ENCODE peak calls at places on chromosomes 4 and X, in seven cellular contexts. L, H, Y, N, S, W and A are unnamed samples.

GRCh38 chr4:87050596-87050995 is 115.8 kb downstream of the AFF1 start:
- DNase-seq in Y (no peak), N (no peak), L (no peak), W (no peak), S (no peak), H (no peak), A (no peak)

GRCh38 chr4:24569662-24570061 is 14.7 kb downstream of the DHX15 start:
- DNase-seq in N (no peak), S (no peak), W (no peak), L (no peak), Y (no peak), H (no peak), A (no peak)

GRCh38 chr4:52028970-52029369 is 8.8 kb upstream of the LRRC66 start:
- DNase-seq in H (no peak), Y (no peak), S (no peak), N (peak; percentile 56), W (peak; percentile 72), L (no peak), A (no peak)

GRCh38 chr4:123166023-123166422 is 230.6 kb upstream of the SPRY1 start:
- DNase-seq in W (no peak), H (no peak), N (no peak), Y (no peak), S (no peak), L (no peak), A (no peak)

GRCh38 chr4:173169178-173169427 is 492 bp downstream of the GALNT7 start:
- DNase-seq in H (no peak), W (no peak), N (no peak), L (peak; percentile 71), S (no peak), Y (no peak), A (no peak)

GRCh38 chr4:55216871-55217635 is 91.7 kb upstream of the KDR start:
- DNase-seq in L (no peak), Y (no peak), H (no peak), S (no peak), N (peak; percentile 9), W (no peak), A (no peak)

GRCh38 chrX:69387559-69388487 is 116.3 kb upstream of the NALF2 start:
- DNase-seq in Y (peak; percentile 30), H (peak; percentile 5), S (peak; percentile 18), L (peak; percentile 4), N (peak; percentile 53), W (peak; percentile 8), A (no peak)

GRCh38 chrX:110412971-110413726 is 54.5 kb downstream of the RTL9 start:
- DNase-seq in H (peak; percentile 46), Y (peak; percentile 15), N (peak; percentile 73), S (peak; percentile 63), W (peak; percentile 48), L (peak; percentile 22), A (peak; percentile 40)

GRCh38 chr4:3702551-3703221 is 63.5 kb upstream of the ADRA2C start:
- DNase-seq in N (no peak), H (no peak), Y (no peak), S (no peak), L (no peak), W (no peak), A (no peak)